ENCODE peak calls at places on chromosomes 16 and 17, in ten cellular contexts. O is activated CD4-positive, CD25-positive, alpha-beta regulatory T cell; P is heart right ventricle; D is A172; E is ELR; Z is WERI-Rb-1; I is NCI-H748 treated with DMSO at 0.1 percent for 48 hours; G is posterior cingulate gyrus; B is AG04450; J is lower lobe of right lung. W is an unnamed sample.
A peak's percentile ranks its signal among the peaks of the same experiment; 100 is the strongest.

GRCh38 chr16:55815320-55815719 is 17.6 kb downstream of the CES1 start:
- DNase-seq in O (no peak), P (no peak), D (no peak), E (no peak), Z (no peak), I (no peak), G (no peak), B (no peak), J (no peak), W (no peak)

GRCh38 chr16:58651965-58652348 is 22.3 kb upstream of the CNOT1 start:
- DNase-seq in O (no peak), P (no peak), D (no peak), E (peak; percentile 65), Z (no peak), I (no peak), G (no peak), B (no peak), J (no peak), W (no peak)

GRCh38 chr17:1710807-1711553 is 803 bp upstream of the TLCD2 start:
- DNase-seq in O (no peak), P (no peak), D (no peak), E (peak; percentile 44), Z (no peak), I (no peak), G (no peak), B (no peak), J (no peak), W (no peak)

GRCh38 chr16:77674888-77675287 is 47.4 kb upstream of the NUDT7 start:
- DNase-seq in O (no peak), P (no peak), D (no peak), E (peak; percentile 6), Z (no peak), I (no peak), G (no peak), B (peak; percentile 56), J (no peak), W (peak; percentile 28)

GRCh38 chr16:58863761-58864160 is 129.6 kb upstream of the GOT2 start:
- DNase-seq in O (no peak), P (no peak), D (no peak), E (no peak), Z (no peak), I (no peak), G (no peak), B (no peak), J (no peak), W (no peak)

GRCh38 chr17:74042744-74043486 is 160.6 kb upstream of the RPL38 start:
- DNase-seq in O (no peak), P (no peak), D (peak; percentile 98), E (peak; percentile 67), Z (peak; percentile 38), I (no peak), G (peak; percentile 69), B (no peak), J (no peak), W (peak; percentile 91)

GRCh38 chr17:55817273-55817709 is 66.4 kb downstream of the PCTP start:
- DNase-seq in O (no peak), P (no peak), D (no peak), E (no peak), Z (no peak), I (no peak), G (no peak), B (no peak), J (no peak), W (no peak)

GRCh38 chr17:82648761-82649474 is 674 bp upstream of the WDR45B start:
- DNase-seq in O (no peak), P (peak; percentile 66), D (no peak), E (peak; percentile 50), Z (peak; percentile 75), I (peak; percentile 19), G (no peak), B (no peak), J (peak; percentile 78), W (peak; percentile 18)

GRCh38 chr17:50147841-50148225 is 2.6 kb downstream of the PPP1R9B start:
- DNase-seq in O (no peak), P (no peak), D (no peak), E (peak; percentile 46), Z (no peak), I (no peak), G (no peak), B (no peak), J (no peak), W (peak; percentile 45)